ENCODE peak calls at places on chromosomes 1 and 21, in five cellular contexts. B is head of caudate nucleus; G is activated T-helper 1 cell treated with anti-CD3 and anti-CD28 coated beads, Interleukin-12 subunit alpha, Interleukin-12 subunit beta, Interleukin-2, Interleukin-4 antibody, amounts not matched to agents 30 ng/mL and 10 ng/mL and 1 ng/mL, durations not matched to agents 14 hours and 24 hours and 36 hours; Y is choroid plexus epithelial cell; X is NCI-H2081. V is an unnamed sample.
A peak's percentile ranks its signal among the peaks of the same experiment; 100 is the strongest.

GRCh38 chr1:47222476-47222875 is 9.5 kb downstream of the TAL1 start:
- DNase-seq in B (no peak), G (no peak), Y (no peak), X (no peak), V (no peak)

GRCh38 chr1:19268445-19268844 is 16.8 kb downstream of the MRTO4 start:
- DNase-seq in B (no peak), G (no peak), Y (no peak), X (no peak), V (no peak)

GRCh38 chr1:39926343-39926769 is 24.6 kb upstream of the MYCL start:
- DNase-seq in B (no peak), G (no peak), Y (peak; percentile 58), X (no peak), V (no peak)

GRCh38 chr1:1440941-1441888 is 5.7 kb downstream of the VWA1 start:
- DNase-seq in B (peak; percentile 55), G (peak; percentile 30), Y (peak; percentile 30), X (no peak), V (peak; percentile 65)

GRCh38 chr1:84382127-84382526 is 16.2 kb upstream of the DNASE2B start:
- DNase-seq in B (no peak), G (no peak), Y (peak; percentile 50), X (no peak), V (no peak)

GRCh38 chr1:9040659-9041030 is 14.4 kb upstream of the SLC2A7 start:
- DNase-seq in B (no peak), G (no peak), Y (no peak), X (no peak), V (no peak)

GRCh38 chr1:3441449-3441848 is 13.0 kb upstream of the ARHGEF16 start:
- DNase-seq in B (peak; percentile 57), G (no peak), Y (no peak), X (no peak), V (no peak)

GRCh38 chr1:96565546-96565945 is 156.0 kb upstream of the PTBP2 start:
- DNase-seq in B (no peak), G (no peak), Y (peak; percentile 47), X (no peak), V (no peak)

GRCh38 chr1:110196917-110197782 is 13.0 kb upstream of the KCNC4 start:
- DNase-seq in B (peak; percentile 32), G (peak; percentile 40), Y (peak; percentile 65), X (peak; percentile 67), V (peak; percentile 71)

GRCh38 chr1:12454406-12455391 is 163.3 kb downstream of the DHRS3 start:
- DNase-seq in B (no peak), G (no peak), Y (peak; percentile 84), X (peak; percentile 60), V (peak; percentile 79)

GRCh38 chr1:165355977-165356811 is at the start of gene LMX1A:
- DNase-seq in B (no peak), G (no peak), Y (no peak), X (no peak), V (peak; percentile 5)

GRCh38 chr1:151371744-151372410 is 628 bp downstream of the SELENBP1 start:
- DNase-seq in B (peak; percentile 55), G (no peak), Y (no peak), X (peak; percentile 91), V (no peak)

GRCh38 chr21:44943005-44943685 is 3.3 kb downstream of the SLX9 start:
- DNase-seq in B (no peak), G (no peak), Y (no peak), X (no peak), V (no peak)

GRCh38 chr1:65948609-65949229 is 156.0 kb downstream of the PDE4B start:
- DNase-seq in B (no peak), G (no peak), Y (peak; percentile 91), X (peak; percentile 15), V (peak; percentile 72)

GRCh38 chr1:165828103-165828558 is 717 bp downstream of the UCK2 start:
- DNase-seq in B (peak; percentile 68), G (peak; percentile 42), Y (peak; percentile 20), X (peak; percentile 77), V (peak; percentile 73)

GRCh38 chr1:64150729-64151128 is 52.7 kb upstream of the UBE2U start:
- DNase-seq in B (no peak), G (no peak), Y (no peak), X (no peak), V (no peak)

GRCh38 chr21:42383331-42383730 is 12.5 kb downstream of the TMPRSS3 start:
- DNase-seq in B (no peak), G (no peak), Y (no peak), X (no peak), V (no peak)

GRCh38 chr1:53942149-53942957 is 3.1 kb downstream of the IFT25 start:
- DNase-seq in B (no peak), G (no peak), Y (peak; percentile 30), X (no peak), V (no peak)

V was measured in adipocyte.